ENCODE peak calls at places on chromosomes 16 and 17, in four cellular contexts. N is AG08395; G is stimulated activated CD4-positive, alpha-beta T cell treated with anti-CD3 and anti-CD28 coated beads, Interleukin-15, amount 100 ng/mL, for 1 hour; H is RKO. V is an unnamed sample.

GRCh38 chr17:21072623-21073278 is 29.9 kb upstream of the USP22 start:
- DNase-seq in N (no peak), G (no peak), H (no peak), V (no peak)

GRCh38 chr16:79437764-79438728 is 162.5 kb downstream of the MAF start:
- DNase-seq in N (no peak), G (no peak), H (no peak), V (no peak)

GRCh38 chr17:3843935-3844516 is 2.0 kb downstream of the NCBP3 start:
- DNase-seq in H (peak; percentile 49), N (peak; percentile 47), G (peak; percentile 16), V (peak; percentile 63)

GRCh38 chr17:48892940-48893645 is 506 bp downstream of the ATP5MC1 start:
- DNase-seq in G (no peak), N (no peak), H (no peak), V (no peak)

GRCh38 chr16:86354641-86355040 is 155.7 kb upstream of the FOXF1 start:
- DNase-seq in N (peak; percentile 34), G (no peak), H (no peak), V (no peak)

GRCh38 chr17:75364078-75364477 is 41.4 kb downstream of the GRB2 start:
- DNase-seq in G (no peak), N (peak; percentile 68), H (peak; percentile 29), V (no peak)

GRCh38 chr16:16861546-16861945 is 482.6 kb downstream of the NPIPA7 start:
- DNase-seq in H (peak; percentile 44), G (no peak), N (peak; percentile 48), V (peak; percentile 62)

GRCh38 chr17:28118362-28118761 is 75.9 kb downstream of the NLK start:
- DNase-seq in H (no peak), G (no peak), N (no peak), V (no peak)

GRCh38 chr16:82010649-82011048 is 621 bp downstream of the SDR42E1 start:
- DNase-seq in H (no peak), G (no peak), N (no peak), V (no peak)

GRCh38 chr17:58391302-58391984 is 25.9 kb downstream of the RNF43 start:
- DNase-seq in H (no peak), N (no peak), G (no peak), V (no peak)

GRCh38 chr17:44204453-44204882 is 4.8 kb upstream of the ATXN7L3 start:
- DNase-seq in N (peak; percentile 46), H (no peak), G (no peak), V (no peak)

GRCh38 chr16:29231231-29231630 is 175.3 kb downstream of the NPIPB11 start:
- DNase-seq in H (no peak), N (no peak), G (no peak), V (no peak)

GRCh38 chr17:81635431-81635830 is 1.5 kb downstream of the NPLOC4 start:
- DNase-seq in G (no peak), N (no peak), H (no peak), V (no peak)

GRCh38 chr16:19183187-19183586 is 15.1 kb downstream of the SYT17 start:
- DNase-seq in G (no peak), N (no peak), H (no peak), V (no peak)